ENCODE peak calls at places on chromosomes 16 and 17, in five cellular contexts. X, T, M, L and B are unnamed samples.

GRCh38 chr17:43900183-43900857 is 7.0 kb downstream of the MPP2 start:
- DNase-seq in M (peak; percentile 96), X (peak; percentile 72), T (peak; percentile 89), L (peak; percentile 95), B (peak; percentile 89)

GRCh38 chr17:69141802-69142472 is at the start of gene ABCA6:
- DNase-seq in L (no peak), X (no peak), T (no peak), M (no peak), B (no peak)

GRCh38 chr17:59825533-59826316 is 67.0 kb downstream of the TUBD1 start:
- DNase-seq in X (peak; percentile 90), T (no peak), L (no peak), M (no peak), B (no peak)

GRCh38 chr16:53417011-53417410 is 17.3 kb upstream of the RBL2 start:
- DNase-seq in T (no peak), L (no peak), M (no peak), X (peak; percentile 4), B (peak; percentile 20)

GRCh38 chr16:89779231-89779912 is 37.1 kb downstream of the FANCA start:
- DNase-seq in L (no peak), M (no peak), T (no peak), X (no peak), B (no peak)

GRCh38 chr16:49734330-49734729 is 121.6 kb downstream of the ZNF423 start:
- DNase-seq in X (no peak), M (no peak), L (no peak), T (no peak), B (peak; percentile 30)

GRCh38 chr16:22023505-22023904 is 15.6 kb downstream of the MOSMO start:
- DNase-seq in T (no peak), X (no peak), L (no peak), M (no peak), B (peak; percentile 69)

GRCh38 chr16:2838928-2839327 is 8.8 kb downstream of the ZG16B start:
- DNase-seq in T (peak; percentile 56), X (peak; percentile 89), M (peak; percentile 91), L (peak; percentile 82), B (peak; percentile 89)

GRCh38 chr17:7107012-7107754 is 7.4 kb downstream of the ASGR2 start:
- DNase-seq in T (no peak), M (no peak), X (no peak), L (no peak), B (no peak)

GRCh38 chr16:56357291-56357764 is 68.0 kb downstream of the AMFR start:
- DNase-seq in L (peak; percentile 56), T (no peak), X (peak; percentile 63), M (peak; percentile 42), B (peak; percentile 29)

GRCh38 chr16:29665294-29666077 is 2.4 kb downstream of the SPN start:
- DNase-seq in M (no peak), L (no peak), X (no peak), T (no peak), B (no peak)

GRCh38 chr17:67779098-67779672 is 46.1 kb upstream of the BPTF start:
- DNase-seq in M (peak; percentile 88), T (peak; percentile 20), L (peak; percentile 84), X (peak; percentile 61), B (peak; percentile 71)

GRCh38 chr16:30416624-30417298 is 9.4 kb downstream of the ZNF771 start:
- DNase-seq in X (no peak), L (no peak), T (no peak), M (no peak), B (peak; percentile 26)

GRCh38 chr17:1203111-1203966 is 23.6 kb upstream of the ABR start:
- DNase-seq in L (peak; percentile 94), T (peak; percentile 73), X (peak; percentile 51), M (peak; percentile 92), B (peak; percentile 79)

GRCh38 chr17:55852734-55853133 is 101.9 kb downstream of the PCTP start:
- DNase-seq in M (no peak), L (no peak), T (no peak), X (no peak), B (no peak)

GRCh38 chr17:78571329-78571728 is 5.9 kb downstream of the DNAH17 start:
- DNase-seq in T (no peak), L (no peak), X (no peak), M (no peak), B (no peak)

GRCh38 chr16:50820225-50820624 is 78.3 kb downstream of the CYLD start:
- DNase-seq in T (no peak), X (no peak), L (no peak), M (no peak), B (no peak)
- H3K23ac ChIP-seq in T (no peak overlapping the region), X (no peak overlapping the region), L (no peak overlapping the region), M (no peak overlapping the region), B (no peak overlapping the region)

DNA sequence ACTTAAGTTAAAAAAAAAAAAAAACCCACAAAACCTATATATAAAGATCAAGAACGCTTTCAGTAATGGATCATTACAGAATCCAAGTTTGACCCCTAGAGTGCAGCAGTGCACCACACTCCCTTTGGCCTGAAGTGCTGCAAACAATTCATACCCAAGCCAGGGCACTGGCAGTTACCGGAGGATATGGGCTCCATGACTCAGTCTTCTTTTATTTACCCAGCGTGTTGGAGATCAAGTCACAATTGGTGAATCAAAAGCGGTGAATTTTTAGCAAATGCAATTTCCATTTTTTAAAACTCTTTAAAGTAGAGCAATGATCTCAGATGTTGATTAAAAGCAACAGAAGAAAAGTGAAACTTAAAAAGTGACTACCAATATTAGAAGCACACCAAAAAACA is 46.5 kb downstream of the ZNF652 start:
- DNase-seq in X (peak; percentile 91), M (peak; percentile 78), T (peak; percentile 32), L (peak; percentile 62), B (peak; percentile 83)
- H3K4me1 ChIP-seq in X (peaks cover 3% of the 10 kb centered on the region), M (no peaks in the 10 kb centered on the region), T (no peaks in the 10 kb centered on the region), L (no peaks in the 10 kb centered on the region), B (no peaks in the 10 kb centered on the region)

GRCh38 chr17:74358696-74359095 is 3.0 kb downstream of the BTBD17 start:
- DNase-seq in L (no peak), T (no peak), M (no peak), X (no peak), B (peak; percentile 45)
- H3K4ac ChIP-seq in L (no peak overlapping the region), T (no peak overlapping the region), M (no peak overlapping the region), X (no peak overlapping the region), B (no peak overlapping the region)

GRCh38 chr16:86019446-86020047 is 120.6 kb downstream of the IRF8 start:
- DNase-seq in X (no peak), T (no peak), M (peak; percentile 66), L (peak; percentile 88), B (peak; percentile 59)
- H3K23ac ChIP-seq in X (no peak overlapping the region), T (no peak overlapping the region), M (no peak overlapping the region), L (no peak overlapping the region), B (no peak overlapping the region)

GRCh38 chr16:23943604-23944003 is 107.8 kb downstream of the PRKCB start:
- DNase-seq in M (no peak), X (no peak), L (no peak), T (no peak), B (no peak)
- H3K4me1 ChIP-seq in M (peaks cover 5% of the 10 kb centered on the region), X (no peaks in the 10 kb centered on the region), L (no peaks in the 10 kb centered on the region), T (peaks cover 11% of the 10 kb centered on the region), B (no peaks in the 10 kb centered on the region)

GRCh38 chr17:76530826-76531500 is 6.5 kb downstream of the CYGB start:
- DNase-seq in T (no peak), M (no peak), L (peak; percentile 41), X (no peak), B (no peak)
- H3K4ac ChIP-seq in T (peak overlapping the region; percentile 76), M (no peak overlapping the region), L (peak overlapping the region; percentile 85), X (peak overlapping the region; percentile 99), B (no peak overlapping the region)

GRCh38 chr16:64648282-64648681 is 473.6 kb downstream of the CDH11 start:
- DNase-seq in L (no peak), X (no peak), T (no peak), M (no peak), B (no peak)
- H3K23ac ChIP-seq in L (no peak overlapping the region), X (no peak overlapping the region), T (no peak overlapping the region), M (no peak overlapping the region), B (no peak overlapping the region)

DNA sequence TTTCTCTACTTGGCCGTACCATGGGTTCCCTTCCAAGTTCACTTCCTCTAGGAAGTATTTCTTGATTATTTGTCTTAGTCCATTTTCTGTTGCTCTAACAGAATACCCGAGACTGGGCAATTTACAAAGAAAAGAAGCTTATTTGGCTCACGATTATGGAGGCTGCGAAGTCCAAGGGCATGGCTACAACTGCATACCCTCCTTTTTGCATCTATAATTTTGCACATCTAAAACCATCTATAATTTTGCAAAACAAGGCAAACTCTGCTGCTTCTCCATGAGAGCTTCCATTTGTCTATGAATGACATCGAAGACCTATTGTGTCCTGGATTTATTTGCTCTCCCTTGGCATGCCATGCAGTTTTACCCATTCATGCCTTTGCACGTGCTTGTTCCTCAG is 27.6 kb upstream of the RGS9 start:
- DNase-seq in L (no peak), M (no peak), X (no peak), T (no peak), B (no peak)
- H3K4me1 ChIP-seq in L (no peaks in the 10 kb centered on the region), M (no peaks in the 10 kb centered on the region), X (peaks cover 4% of the 10 kb centered on the region), T (peaks cover 7% of the 10 kb centered on the region), B (no peaks in the 10 kb centered on the region)